ENCODE peak calls at places on chromosomes 3 and 15, in four cellular contexts. U, V, M and O are unnamed samples.

GRCh38 chr15:62888628-62889027 is 153.9 kb upstream of the TPM1 start:
- DNase-seq in U (no peak), V (no peak), M (no peak), O (no peak)

GRCh38 chr3:137105277-137105977 is 147.6 kb downstream of the IL20RB start:
- DNase-seq in U (peak), V (no peak), M (no peak), O (no peak)

GRCh38 chr3:41711656-41712055 is 250.2 kb downstream of the ULK4 start:
- DNase-seq in U (peak), V (no peak), M (no peak), O (no peak)

GRCh38 chr3:188229177-188229576 is 75.2 kb downstream of the LPP start:
- DNase-seq in U (no peak), V (no peak), M (no peak), O (no peak)

GRCh38 chr3:139308156-139309017 is 35.4 kb upstream of the MRPS22 start:
- DNase-seq in U (no peak), V (no peak), M (no peak), O (no peak)

GRCh38 chr3:66298591-66298990 is 77.8 kb downstream of the SLC25A26 start:
- DNase-seq in U (no peak), V (no peak), M (no peak), O (no peak)

GRCh38 chr15:81939604-81940440 is 106.0 kb downstream of the MEX3B start:
- DNase-seq in U (peak), V (no peak), M (no peak), O (no peak)

GRCh38 chr3:127162947-127163645 is 29.8 kb upstream of the PRR23E start:
- DNase-seq in U (no peak), V (no peak), M (no peak), O (no peak)

GRCh38 chr3:13133471-13133981 is 60.3 kb upstream of the IQSEC1 start:
- DNase-seq in U (no peak), V (no peak), M (no peak), O (no peak)

GRCh38 chr15:89822030-89822429 is 7.4 kb upstream of the ANPEP start:
- DNase-seq in U (no peak), V (no peak), M (no peak), O (no peak)

GRCh38 chr15:47756872-47757271 is 39.6 kb downstream of the SEMA6D start:
- DNase-seq in U (peak), V (no peak), M (no peak), O (no peak)

GRCh38 chr15:89898628-89899302 is 5.0 kb upstream of the AP3S2 start:
- DNase-seq in U (peak), V (no peak), M (no peak), O (peak)

GRCh38 chr15:72809329-72809728 is 25.8 kb upstream of the ADPGK start:
- DNase-seq in U (no peak), V (no peak), M (no peak), O (no peak)

GRCh38 chr3:101189786-101190185 is 130.6 kb downstream of the IMPG2 start:
- DNase-seq in U (no peak), V (no peak), M (no peak), O (no peak)

GRCh38 chr15:69303337-69304175 is 4.8 kb downstream of the PAQR5 start:
- DNase-seq in U (no peak), V (no peak), M (no peak), O (no peak)

GRCh38 chr3:149449799-149450198 is 24.7 kb upstream of the TM4SF4 start:
- DNase-seq in U (no peak), V (no peak), M (no peak), O (no peak)

GRCh38 chr3:76044601-76045600 is 259.6 kb upstream of the ZNF717 start:
- DNase-seq in U (no peak), V (no peak), M (no peak), O (peak)

GRCh38 chr3:65328148-65328547 is 640.3 kb upstream of the ADAMTS9 start:
- DNase-seq in U (no peak), V (no peak), M (no peak), O (no peak)

GRCh38 chr3:146558811-146559210 is 14.4 kb upstream of the PLSCR1 start:
- DNase-seq in U (no peak), V (no peak), M (no peak), O (no peak)

GRCh38 chr3:125085166-125085565 is 29.4 kb upstream of the HEG1 start:
- DNase-seq in U (no peak), V (no peak), M (no peak), O (no peak)

GRCh38 chr15:51267047-51267713 is 71.2 kb downstream of the CYP19A1 start:
- DNase-seq in U (no peak), V (no peak), M (no peak), O (peak)

GRCh38 chr15:56752986-56753385 is 19.7 kb upstream of the ZNF280D start:
- DNase-seq in U (no peak), V (no peak), M (no peak), O (no peak)

GRCh38 chr3:77536038-77536775 is 496.3 kb downstream of the ROBO2 start:
- DNase-seq in U (no peak), V (no peak), M (no peak), O (no peak)

GRCh38 chr15:64507293-64507802 is 47.0 kb downstream of the ZNF609 start:
- DNase-seq in U (no peak), V (no peak), M (peak), O (peak)

GRCh38 chr15:41562784-41563198 is 3.8 kb downstream of the TYRO3 start:
- DNase-seq in U (no peak), V (no peak), M (no peak), O (peak)

GRCh38 chr15:63135281-63135680 is 13.6 kb downstream of the LACTB start:
- DNase-seq in U (no peak), V (no peak), M (no peak), O (no peak)

GRCh38 chr3:129259612-129260477 is 10.4 kb downstream of the COPG1 start:
- DNase-seq in U (no peak), V (no peak), M (no peak), O (no peak)

GRCh38 chr3:141056716-141057115 is 5.6 kb downstream of the SPSB4 start:
- DNase-seq in U (no peak), V (no peak), M (no peak), O (peak)

GRCh38 chr3:128084675-128085021 is 32.4 kb downstream of the SEC61A1 start:
- DNase-seq in U (peak), V (no peak), M (no peak), O (no peak)

GRCh38 chr3:58924581-58924980 is 125.2 kb downstream of the CFAP20DC start:
- DNase-seq in U (no peak), V (no peak), M (no peak), O (no peak)

GRCh38 chr3:10511809-10512494 is 6.6 kb upstream of the ATP2B2 start:
- DNase-seq in U (no peak), V (no peak), M (no peak), O (no peak)

GRCh38 chr3:99658274-99658673 is 19.9 kb downstream of the COL8A1 start:
- DNase-seq in U (no peak), V (no peak), M (no peak), O (no peak)

GRCh38 chr3:38588995-38589937 is 60.2 kb downstream of the SCN5A start:
- DNase-seq in U (no peak), V (peak), M (no peak), O (no peak)

GRCh38 chr3:178084938-178085816 is 451.1 kb upstream of the KCNMB2 start:
- DNase-seq in U (peak), V (no peak), M (peak), O (peak)

GRCh38 chr15:39579487-39580116 is 1.3 kb upstream of the THBS1 start:
- DNase-seq in U (peak), V (no peak), M (peak), O (peak)